ENCODE peak calls at places on chromosome 12, in ten cellular contexts. Q is left lung, J is ovary, X is lower lobe of right lung, D is stomach, P is body of pancreas, U is A549, S is neuronal stem cell, N is IMR-90, H is kidney. L is an unnamed sample.

GRCh38 chr12:67426067-67426466 is 156.9 kb downstream of the CAND1 start:
- DNase-seq in N (peak), U (no peak), H (no peak), X (no peak), J (peak), P (peak), D (no peak), S (no peak), Q (no peak), L (no peak)

GRCh38 chr12:102171951-102172350 is 25.7 kb downstream of the PMCH start:
- DNase-seq in S (no peak), U (no peak), D (no peak), X (no peak), J (no peak), Q (no peak), H (no peak), N (peak), P (no peak), L (no peak)

GRCh38 chr12:100216337-100216736 is 15.7 kb downstream of the ACTR6 start:
- DNase-seq in J (no peak), S (no peak), U (no peak), X (no peak), H (no peak), N (no peak), P (no peak), D (no peak), Q (no peak), L (no peak)

GRCh38 chr12:111730420-111730819 is 36.3 kb upstream of the ALDH2 start:
- DNase-seq in H (no peak), S (no peak), U (no peak), P (no peak), X (no peak), N (no peak), D (no peak), Q (no peak), J (no peak), L (no peak)

GRCh38 chr12:39012870-39013269 is 107.5 kb upstream of the CPNE8 start:
- DNase-seq in X (no peak), U (no peak), D (no peak), N (no peak), J (no peak), S (no peak), Q (no peak), P (no peak), H (no peak), L (no peak)

GRCh38 chr12:88834226-88834625 is 254.0 kb upstream of the KITLG start:
- DNase-seq in X (no peak), P (no peak), S (no peak), U (no peak), Q (no peak), N (peak), H (no peak), J (no peak), D (no peak), L (no peak)

GRCh38 chr12:59181378-59181777 is 261.1 kb upstream of the LRIG3 start:
- DNase-seq in S (no peak), Q (no peak), P (no peak), U (no peak), H (no peak), D (no peak), J (no peak), N (no peak), X (no peak), L (no peak)

GRCh38 chr12:108583971-108584370 is 13.9 kb downstream of the TMEM119 start:
- DNase-seq in X (no peak), U (no peak), S (no peak), D (no peak), N (no peak), H (peak), P (no peak), Q (no peak), J (no peak), L (peak)

GRCh38 chr12:54993181-54993835 is 8.7 kb upstream of the TESPA1 start:
- DNase-seq in S (peak), X (no peak), N (peak), J (peak), D (peak), U (peak), P (peak), Q (no peak), H (no peak), L (no peak)

GRCh38 chr12:71867131-71867530 is 27.6 kb downstream of the TBC1D15 start:
- DNase-seq in S (no peak), X (no peak), D (no peak), Q (no peak), J (no peak), H (no peak), N (no peak), U (no peak), P (no peak), L (no peak)

GRCh38 chr12:6355491-6356373 is 13.9 kb upstream of the TNFRSF1A start:
- DNase-seq in J (no peak), X (no peak), U (no peak), H (peak), Q (no peak), P (no peak), S (no peak), D (no peak), N (no peak), L (no peak)

GRCh38 chr12:76768566-76768965 is 4.7 kb downstream of the ZDHHC17 start:
- DNase-seq in J (no peak), S (no peak), D (no peak), N (peak), P (no peak), H (no peak), X (no peak), U (no peak), Q (no peak), L (no peak)

GRCh38 chr12:90514325-90514724 is 440.7 kb downstream of the CCER1 start:
- DNase-seq in U (no peak), S (no peak), D (no peak), P (no peak), N (peak), H (no peak), X (no peak), Q (no peak), J (no peak), L (no peak)

GRCh38 chr12:82593901-82594396 is 92.8 kb upstream of the TMTC2 start:
- DNase-seq in X (no peak), S (peak), P (peak), J (no peak), N (no peak), H (no peak), D (no peak), U (no peak), Q (no peak), L (no peak)

GRCh38 chr12:30996255-30996654 is 69.7 kb downstream of the TSPAN11 start:
- DNase-seq in N (peak), P (no peak), S (no peak), D (no peak), Q (no peak), J (no peak), X (no peak), H (no peak), U (no peak), L (no peak)

DNA sequence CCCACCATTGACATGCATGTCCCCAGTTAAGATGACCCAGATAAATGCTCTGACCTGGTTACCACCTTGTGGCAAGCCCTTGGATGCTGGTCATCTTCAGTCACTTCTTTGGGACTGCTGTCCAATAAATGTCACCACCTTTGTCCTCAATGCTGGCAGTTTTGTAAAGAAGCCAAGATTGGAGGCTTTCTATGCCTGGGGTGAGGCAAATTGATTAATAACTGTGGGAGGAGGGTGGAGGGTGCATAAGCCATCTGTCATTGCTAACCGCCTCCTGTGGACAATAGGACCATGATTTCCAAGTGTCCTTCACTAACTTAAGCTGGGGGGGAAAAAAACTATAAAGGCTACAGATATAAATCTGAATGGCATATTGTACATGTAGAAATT is 24.4 kb downstream of the ANKRD13A start:
- DNase-seq in H (no peak), S (no peak), N (no peak), X (no peak), P (no peak), J (no peak), D (no peak), U (no peak), Q (no peak), L (no peak)
- H3K4me3 ChIP-seq in H (no peak), S (no peak), N (no peak), X (no peak), P (no peak), J (no peak), D (no peak), U (no peak), Q (no peak), L (no peak)

GRCh38 chr12:121228919-121229650 is 19.2 kb downstream of the P2RX4 start:
- DNase-seq in P (no peak), U (no peak), H (peak), J (no peak), D (no peak), S (no peak), N (no peak), X (no peak), Q (no peak), L (no peak)
- H3K27ac ChIP-seq in P (no peak), U (no peak), H (peak), J (no peak), D (no peak), S (no peak), N (no peak), X (peak), Q (no peak), L (no peak)

GRCh38 chr12:32502693-32503510 is 103.5 kb downstream of the FGD4 start:
- DNase-seq in X (no peak), H (no peak), J (no peak), Q (no peak), S (no peak), N (peak), P (peak), D (no peak), U (no peak), L (no peak)
- H3K4me3 ChIP-seq in X (peak), H (peak), J (peak), Q (no peak), S (peak), N (no peak), P (no peak), D (peak), U (no peak), L (peak)

DNA sequence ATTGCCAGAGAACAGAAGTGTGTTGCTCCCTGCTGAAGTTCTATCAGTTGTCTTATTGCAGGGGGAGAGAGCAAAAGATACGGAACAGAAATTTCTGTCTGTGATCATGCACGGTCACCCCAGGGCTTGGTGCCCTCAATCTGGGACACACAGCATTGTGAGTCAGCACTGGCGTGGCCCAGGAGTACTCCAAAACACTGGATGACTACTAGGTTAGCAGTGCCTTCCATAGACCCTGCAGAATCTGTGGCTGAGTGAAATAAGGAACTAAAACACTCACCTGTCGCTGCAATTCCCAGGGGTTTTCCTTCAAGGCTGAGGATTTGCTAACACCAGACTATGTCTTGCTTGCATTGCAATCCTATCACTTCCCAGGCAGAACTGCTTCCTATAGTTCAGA is 165.5 kb downstream of the ANO6 start:
- DNase-seq in X (no peak), H (no peak), P (no peak), S (no peak), N (peak), J (no peak), U (no peak), D (no peak), Q (no peak), L (no peak)
- H3K27ac ChIP-seq in X (no peak), H (no peak), P (no peak), S (no peak), N (no peak), J (no peak), U (no peak), D (no peak), Q (no peak), L (no peak)

DNA sequence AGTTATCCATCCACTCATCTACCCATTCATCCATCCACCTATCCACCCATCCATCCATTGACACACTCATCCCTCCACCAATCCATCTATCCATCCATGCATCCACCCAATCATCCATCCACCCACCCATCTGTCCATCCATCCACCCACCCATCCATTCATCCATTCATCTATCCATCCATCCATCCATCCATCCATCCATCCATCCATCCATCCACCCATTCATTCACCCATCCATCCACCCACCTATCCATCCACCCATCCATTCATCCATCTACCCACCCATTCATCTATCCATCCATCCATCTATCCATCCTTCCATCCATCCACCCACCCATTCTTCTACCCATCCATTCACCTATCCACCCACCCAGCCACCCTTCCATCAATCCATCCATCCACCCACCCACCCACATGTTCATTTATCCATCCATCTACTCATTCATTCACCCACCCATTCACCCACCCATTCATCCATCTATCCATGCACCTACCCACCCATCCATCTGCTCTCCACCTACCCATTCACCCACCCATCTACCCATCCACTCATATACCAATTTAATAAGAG is 193.8 kb upstream of the ARID2 start:
- DNase-seq in P (no peak), H (no peak), S (no peak), Q (no peak), N (no peak), J (no peak), X (no peak), U (no peak), D (no peak), L (no peak)
- H3K4me3 ChIP-seq in P (no peak), H (no peak), S (no peak), Q (no peak), N (no peak), J (no peak), X (no peak), U (no peak), D (no peak), L (no peak)

GRCh38 chr12:42812086-42812485 is 222.5 kb upstream of the PRICKLE1 start:
- DNase-seq in U (no peak), D (no peak), S (no peak), H (no peak), X (no peak), J (no peak), P (no peak), Q (no peak), N (no peak), L (no peak)

GRCh38 chr12:42810006-42810405 is 220.5 kb upstream of the PRICKLE1 start:
- DNase-seq in X (no peak), H (no peak), P (no peak), Q (no peak), J (no peak), N (no peak), U (no peak), S (no peak), D (no peak), L (no peak)

GRCh38 chr12:42819801-42820200 is 230.3 kb upstream of the PRICKLE1 start:
- DNase-seq in Q (no peak), S (no peak), J (no peak), X (no peak), P (no peak), D (no peak), H (no peak), U (no peak), N (no peak), L (no peak)

GRCh38 chr12:42809226-42809625 is 219.7 kb upstream of the PRICKLE1 start:
- DNase-seq in S (no peak), U (no peak), J (no peak), N (peak), P (no peak), D (no peak), X (no peak), Q (no peak), H (no peak), L (no peak)

GRCh38 chr12:42815068-42815467 is 225.5 kb upstream of the PRICKLE1 start:
- DNase-seq in J (no peak), P (no peak), D (no peak), S (no peak), H (no peak), N (no peak), X (no peak), Q (no peak), U (no peak), L (no peak)
- H3K27ac ChIP-seq in J (no peak), P (no peak), D (no peak), S (no peak), H (no peak), N (no peak), X (no peak), Q (no peak), U (no peak), L (no peak)

DNA sequence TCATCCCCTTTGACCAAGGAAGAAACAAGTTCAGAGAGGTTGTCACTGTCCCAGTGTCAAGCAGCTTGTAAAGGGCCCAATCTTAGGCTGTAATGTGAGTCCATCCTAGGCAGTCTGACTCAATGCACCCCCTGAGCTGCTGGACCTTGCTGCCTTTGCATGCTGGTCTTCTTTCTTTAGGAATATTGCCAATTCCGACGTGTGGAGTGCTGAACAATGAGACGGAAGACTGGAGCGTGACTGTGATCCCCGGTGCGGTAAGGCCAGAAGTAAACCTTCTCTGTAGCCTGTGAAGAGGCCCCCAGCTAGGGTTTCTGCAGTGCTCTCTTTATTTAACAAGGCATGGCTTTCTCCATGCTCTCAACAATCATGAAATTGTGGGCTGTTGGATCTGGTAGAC is 963 bp downstream of the TCTN2 start:
- DNase-seq in Q (no peak), X (no peak), D (no peak), J (no peak), H (no peak), N (peak), S (no peak), U (no peak), P (no peak), L (no peak)
- H3K4me3 ChIP-seq in Q (peak), X (peak), D (peak), J (peak), H (peak), N (peak), S (peak), U (peak), P (no peak), L (peak)

GRCh38 chr12:47718531-47718930 is 6.8 kb downstream of the ENDOU start:
- DNase-seq in P (no peak), U (no peak), N (no peak), X (no peak), H (no peak), D (no peak), Q (no peak), J (no peak), S (no peak), L (no peak)
- H3K27ac ChIP-seq in P (no peak), U (no peak), N (no peak), X (peak), H (peak), D (peak), Q (peak), J (peak), S (no peak), L (peak)

GRCh38 chr12:68538722-68539614 is 71.7 kb upstream of the RAP1B start:
- DNase-seq in P (peak), Q (peak), U (no peak), H (peak), J (peak), X (peak), S (no peak), N (peak), D (peak), L (no peak)
- H3K4me3 ChIP-seq in P (no peak), Q (no peak), U (no peak), H (peak), J (peak), X (peak), S (no peak), N (no peak), D (no peak), L (peak)

GRCh38 chr12:13257356-13257875 is 60.9 kb downstream of the EMP1 start:
- DNase-seq in X (no peak), D (no peak), Q (no peak), S (no peak), J (no peak), U (no peak), H (no peak), P (no peak), N (no peak), L (no peak)

GRCh38 chr12:13256705-13257045 is 60.1 kb downstream of the EMP1 start:
- DNase-seq in N (no peak), S (no peak), H (no peak), D (no peak), P (no peak), X (no peak), U (no peak), J (no peak), Q (no peak), L (no peak)

GRCh38 chr12:13255792-13256704 is 59.5 kb downstream of the EMP1 start:
- DNase-seq in S (peak), J (peak), H (peak), Q (peak), D (peak), U (peak), P (peak), X (peak), N (peak), L (peak)

GRCh38 chr12:13258212-13258611 is 61.7 kb downstream of the EMP1 start:
- DNase-seq in S (no peak), Q (no peak), P (no peak), H (no peak), N (no peak), J (no peak), D (no peak), X (no peak), U (no peak), L (no peak)

GRCh38 chr12:13258717-13259119 is 62.2 kb downstream of the EMP1 start:
- DNase-seq in U (no peak), J (no peak), N (no peak), H (no peak), D (no peak), X (no peak), P (no peak), S (no peak), Q (no peak), L (no peak)
- H3K27ac ChIP-seq in U (no peak), J (no peak), N (no peak), H (no peak), D (no peak), X (no peak), P (no peak), S (no peak), Q (no peak), L (no peak)